ENCODE peak calls at places on chromosome 18, in eight cellular contexts. One of them, this sample, is unnamed.

GRCh38 chr18:66638856-66639621 is 35.1 kb upstream of the CDH19 start:
- DNase-seq in endothelial cell: no peak
- DNase-seq in tibial artery: no peak
- DNase-seq in posterior vena cava: no peak
- DNase-seq in HEK293T: no peak
- DNase-seq in NB4: peak; percentile 15
- DNase-seq in HCEC 1CT: no peak
- DNase-seq in NCI-H1417: no peak
- DNase-seq in this sample: no peak

GRCh38 chr18:78494204-78494603 is 485.4 kb upstream of the SALL3 start:
- DNase-seq in tibial artery: no peak
- DNase-seq in endothelial cell: no peak
- DNase-seq in posterior vena cava: peak; percentile 45
- DNase-seq in NB4: no peak
- DNase-seq in NCI-H1417: no peak
- DNase-seq in HCEC 1CT: no peak
- DNase-seq in HEK293T: no peak
- DNase-seq in this sample: no peak

GRCh38 chr18:62767321-62767720 is 52.0 kb downstream of the PHLPP1 start:
- DNase-seq in NB4: no peak
- DNase-seq in posterior vena cava: no peak
- DNase-seq in HCEC 1CT: peak; percentile 65
- DNase-seq in NCI-H1417: no peak
- DNase-seq in HEK293T: no peak
- DNase-seq in tibial artery: no peak
- DNase-seq in endothelial cell: no peak
- DNase-seq in this sample: no peak

GRCh38 chr18:55552498-55553189 is 35.3 kb downstream of the TCF4 start:
- DNase-seq in posterior vena cava: no peak
- DNase-seq in tibial artery: no peak
- DNase-seq in endothelial cell: no peak
- DNase-seq in HCEC 1CT: no peak
- DNase-seq in HEK293T: no peak
- DNase-seq in NB4: no peak
- DNase-seq in NCI-H1417: peak; percentile 90
- DNase-seq in this sample: peak; percentile 35

GRCh38 chr18:68694316-68694715 is 20.6 kb downstream of the TMX3 start:
- DNase-seq in NCI-H1417: no peak
- DNase-seq in posterior vena cava: no peak
- DNase-seq in tibial artery: peak; percentile 66
- DNase-seq in NB4: no peak
- DNase-seq in endothelial cell: no peak
- DNase-seq in HEK293T: no peak
- DNase-seq in HCEC 1CT: no peak
- DNase-seq in this sample: no peak

GRCh38 chr18:36634573-36635216 is 194.1 kb downstream of the TPGS2 start:
- DNase-seq in tibial artery: no peak
- DNase-seq in HCEC 1CT: no peak
- DNase-seq in posterior vena cava: no peak
- DNase-seq in endothelial cell: no peak
- DNase-seq in NCI-H1417: no peak
- DNase-seq in NB4: no peak
- DNase-seq in HEK293T: no peak
- DNase-seq in this sample: no peak

GRCh38 chr18:4068552-4069158 is 386.5 kb downstream of the DLGAP1 start:
- DNase-seq in tibial artery: no peak
- DNase-seq in HEK293T: peak; percentile 26
- DNase-seq in HCEC 1CT: peak; percentile 19
- DNase-seq in NB4: peak; percentile 46
- DNase-seq in NCI-H1417: peak; percentile 43
- DNase-seq in posterior vena cava: no peak
- DNase-seq in endothelial cell: peak; percentile 59
- DNase-seq in this sample: peak; percentile 65

GRCh38 chr18:23421277-23421676 is 31.8 kb upstream of the RIOK3 start:
- DNase-seq in HCEC 1CT: no peak
- DNase-seq in tibial artery: no peak
- DNase-seq in NCI-H1417: no peak
- DNase-seq in endothelial cell: no peak
- DNase-seq in NB4: no peak
- DNase-seq in posterior vena cava: no peak
- DNase-seq in HEK293T: no peak
- DNase-seq in this sample: no peak

GRCh38 chr18:21599585-21600525 is 649 bp downstream of the ESCO1 start:
- DNase-seq in posterior vena cava: peak; percentile 83
- DNase-seq in NCI-H1417: peak; percentile 46
- DNase-seq in endothelial cell: peak; percentile 65
- DNase-seq in NB4: peak; percentile 59
- DNase-seq in HEK293T: peak; percentile 61
- DNase-seq in tibial artery: peak; percentile 75
- DNase-seq in HCEC 1CT: peak; percentile 28
- DNase-seq in this sample: peak; percentile 10

GRCh38 chr18:60413944-60414547 is 41.5 kb upstream of the MC4R start:
- DNase-seq in HCEC 1CT: peak; percentile 18
- DNase-seq in NCI-H1417: peak; percentile 1
- DNase-seq in posterior vena cava: no peak
- DNase-seq in HEK293T: no peak
- DNase-seq in NB4: peak; percentile 26
- DNase-seq in tibial artery: no peak
- DNase-seq in endothelial cell: peak; percentile 32
- DNase-seq in this sample: peak; percentile 9

GRCh38 chr18:62324917-62325805 is at the start of gene TNFRSF11A:
- DNase-seq in HEK293T: peak; percentile 76
- DNase-seq in NB4: peak; percentile 56
- DNase-seq in HCEC 1CT: peak; percentile 50
- DNase-seq in endothelial cell: peak; percentile 84
- DNase-seq in posterior vena cava: no peak
- DNase-seq in NCI-H1417: peak; percentile 57
- DNase-seq in tibial artery: no peak
- DNase-seq in this sample: peak; percentile 5

GRCh38 chr18:56873441-56874140 is 222.4 kb downstream of the WDR7 start:
- DNase-seq in posterior vena cava: no peak
- DNase-seq in tibial artery: no peak
- DNase-seq in HEK293T: no peak
- DNase-seq in NCI-H1417: peak; percentile 6
- DNase-seq in HCEC 1CT: no peak
- DNase-seq in endothelial cell: peak; percentile 51
- DNase-seq in NB4: peak; percentile 27
- DNase-seq in this sample: peak; percentile 29

GRCh38 chr18:79479761-79480161 is 84.0 kb downstream of the NFATC1 start:
- DNase-seq in NCI-H1417: no peak
- DNase-seq in HEK293T: no peak
- DNase-seq in posterior vena cava: peak; percentile 71
- DNase-seq in endothelial cell: no peak
- DNase-seq in HCEC 1CT: no peak
- DNase-seq in tibial artery: peak; percentile 62
- DNase-seq in NB4: no peak
- DNase-seq in this sample: no peak

GRCh38 chr18:2905802-2906521 is 59.2 kb downstream of the EMILIN2 start:
- DNase-seq in HCEC 1CT: no peak
- DNase-seq in endothelial cell: peak; percentile 64
- DNase-seq in posterior vena cava: peak; percentile 93
- DNase-seq in HEK293T: no peak
- DNase-seq in tibial artery: peak; percentile 81
- DNase-seq in NCI-H1417: no peak
- DNase-seq in NB4: peak; percentile 82
- DNase-seq in this sample: peak; percentile 47

GRCh38 chr18:4453712-4454547 is 1.2 kb downstream of the DLGAP1 start:
- DNase-seq in HCEC 1CT: no peak
- DNase-seq in posterior vena cava: peak; percentile 78
- DNase-seq in NCI-H1417: no peak
- DNase-seq in NB4: no peak
- DNase-seq in endothelial cell: peak; percentile 40
- DNase-seq in tibial artery: no peak
- DNase-seq in HEK293T: no peak
- DNase-seq in this sample: no peak

GRCh38 chr18:75247041-75247551 is 36.5 kb downstream of the TSHZ1 start:
- DNase-seq in posterior vena cava: no peak
- DNase-seq in NCI-H1417: no peak
- DNase-seq in HEK293T: no peak
- DNase-seq in HCEC 1CT: peak; percentile 18
- DNase-seq in tibial artery: no peak
- DNase-seq in NB4: peak; percentile 70
- DNase-seq in endothelial cell: no peak
- DNase-seq in this sample: peak; percentile 62

GRCh38 chr18:34595673-34596072 is 114.4 kb upstream of the DTNA start:
- DNase-seq in posterior vena cava: no peak
- DNase-seq in HCEC 1CT: peak; percentile 44
- DNase-seq in NCI-H1417: no peak
- DNase-seq in HEK293T: no peak
- DNase-seq in tibial artery: no peak
- DNase-seq in endothelial cell: no peak
- DNase-seq in NB4: peak; percentile 13
- DNase-seq in this sample: peak; percentile 28

GRCh38 chr18:10122116-10122515 is 208.3 kb downstream of the VAPA start:
- DNase-seq in endothelial cell: no peak
- DNase-seq in posterior vena cava: no peak
- DNase-seq in HCEC 1CT: peak; percentile 69
- DNase-seq in NCI-H1417: peak; percentile 80
- DNase-seq in NB4: no peak
- DNase-seq in HEK293T: peak; percentile 45
- DNase-seq in tibial artery: no peak
- DNase-seq in this sample: peak; percentile 22

GRCh38 chr18:44704137-44704791 is 23.6 kb downstream of the SETBP1 start:
- DNase-seq in HCEC 1CT: no peak
- DNase-seq in HEK293T: no peak
- DNase-seq in endothelial cell: no peak
- DNase-seq in NB4: no peak
- DNase-seq in NCI-H1417: no peak
- DNase-seq in posterior vena cava: no peak
- DNase-seq in tibial artery: no peak
- DNase-seq in this sample: no peak

GRCh38 chr18:12722731-12723130 is 19.9 kb downstream of the PSMG2 start:
- DNase-seq in NB4: no peak
- DNase-seq in tibial artery: no peak
- DNase-seq in HCEC 1CT: no peak
- DNase-seq in NCI-H1417: no peak
- DNase-seq in endothelial cell: no peak
- DNase-seq in posterior vena cava: no peak
- DNase-seq in HEK293T: no peak
- DNase-seq in this sample: no peak

GRCh38 chr18:76573325-76574025 is 78.4 kb upstream of the ZNF516 start:
- DNase-seq in endothelial cell: no peak
- DNase-seq in NCI-H1417: no peak
- DNase-seq in tibial artery: no peak
- DNase-seq in HCEC 1CT: peak; percentile 87
- DNase-seq in NB4: peak; percentile 82
- DNase-seq in HEK293T: no peak
- DNase-seq in posterior vena cava: no peak
- DNase-seq in this sample: peak; percentile 65

GRCh38 chr18:10442551-10442971 is 11.9 kb upstream of the APCDD1 start:
- DNase-seq in endothelial cell: no peak
- DNase-seq in tibial artery: no peak
- DNase-seq in posterior vena cava: no peak
- DNase-seq in HEK293T: no peak
- DNase-seq in NB4: no peak
- DNase-seq in NCI-H1417: no peak
- DNase-seq in HCEC 1CT: peak; percentile 26
- DNase-seq in this sample: no peak

GRCh38 chr18:12307251-12307736 is 747 bp upstream of the TUBB6 start:
- DNase-seq in tibial artery: peak; percentile 87
- DNase-seq in HCEC 1CT: peak; percentile 77
- DNase-seq in endothelial cell: peak; percentile 58
- DNase-seq in NB4: peak; percentile 79
- DNase-seq in posterior vena cava: peak; percentile 87
- DNase-seq in HEK293T: no peak
- DNase-seq in NCI-H1417: no peak
- DNase-seq in this sample: peak; percentile 77

GRCh38 chr18:8889479-8889878 is 184.1 kb downstream of the MTCL1 start:
- DNase-seq in posterior vena cava: no peak
- DNase-seq in endothelial cell: no peak
- DNase-seq in HEK293T: no peak
- DNase-seq in tibial artery: no peak
- DNase-seq in NB4: no peak
- DNase-seq in HCEC 1CT: no peak
- DNase-seq in NCI-H1417: no peak
- DNase-seq in this sample: peak; percentile 21

GRCh38 chr18:49585781-49586663 is 24.2 kb downstream of the LIPG start:
- DNase-seq in tibial artery: no peak
- DNase-seq in posterior vena cava: no peak
- DNase-seq in HEK293T: no peak
- DNase-seq in NCI-H1417: no peak
- DNase-seq in NB4: no peak
- DNase-seq in endothelial cell: no peak
- DNase-seq in HCEC 1CT: no peak
- DNase-seq in this sample: no peak

GRCh38 chr18:80208620-80209019 is 38.7 kb downstream of the PARD6G start:
- DNase-seq in endothelial cell: no peak
- DNase-seq in HCEC 1CT: no peak
- DNase-seq in tibial artery: no peak
- DNase-seq in NB4: no peak
- DNase-seq in posterior vena cava: no peak
- DNase-seq in HEK293T: no peak
- DNase-seq in NCI-H1417: no peak
- DNase-seq in this sample: no peak

This sample was measured in cardiac fibroblast.